ENCODE peak calls at places on chromosome 5, in nine cellular contexts. S is HTR-8/SVneo; C is stromal cell of bone marrow; I is ovary; L is C1 segment of cervical spinal cord; X is progenitor cell of endocrine pancreas; U is HuH-7; Q is activated CD4-positive, alpha-beta T cell treated with anti-CD3 and anti-CD28 coated beads, Interleukin-2, amount 50 U/mL, for 1 hour; B is iris pigment epithelial cell. J is an unnamed sample.
A peak's percentile ranks its signal among the peaks of the same experiment; 100 is the strongest.

GRCh38 chr5:55572600-55572999 is 37.8 kb upstream of the PLPP1 start:
- DNase-seq in S (no peak), C (no peak), I (no peak), L (no peak), X (no peak), U (no peak), Q (no peak), B (no peak), J (no peak)

GRCh38 chr5:74357827-74358226 is 282.7 kb downstream of the ENC1 start:
- DNase-seq in S (peak; percentile 17), C (no peak), I (no peak), L (no peak), X (no peak), U (no peak), Q (no peak), B (peak; percentile 5), J (no peak)

GRCh38 chr5:171306785-171307591 is 2.1 kb upstream of the TLX3 start:
- DNase-seq in S (no peak), C (no peak), I (no peak), L (no peak), X (no peak), U (no peak), Q (no peak), B (no peak), J (no peak)

GRCh38 chr5:117131048-117131679 is 556.5 kb upstream of the SEMA6A start:
- DNase-seq in S (no peak), C (no peak), I (no peak), L (no peak), X (no peak), U (no peak), Q (no peak), B (no peak), J (no peak)

GRCh38 chr5:14577079-14577725 is 4.4 kb upstream of the OTULINL start:
- DNase-seq in S (no peak), C (no peak), I (no peak), L (no peak), X (no peak), U (no peak), Q (no peak), B (no peak), J (no peak)

GRCh38 chr5:175826980-175827379 is 44.4 kb upstream of the CPLX2 start:
- DNase-seq in S (no peak), C (no peak), I (no peak), L (no peak), X (no peak), U (no peak), Q (no peak), B (no peak), J (peak; percentile 46)

GRCh38 chr5:150263801-150264621 is 25.6 kb downstream of the CAMK2A start:
- DNase-seq in S (peak; percentile 77), C (peak; percentile 72), I (no peak), L (no peak), X (no peak), U (no peak), Q (no peak), B (peak; percentile 87), J (peak; percentile 77)

GRCh38 chr5:176671890-176672615 is 24.8 kb downstream of the TSPAN17 start:
- DNase-seq in S (no peak), C (no peak), I (no peak), L (no peak), X (no peak), U (no peak), Q (no peak), B (no peak), J (no peak)

GRCh38 chr5:134435525-134435924 is 23.8 kb upstream of the CDKN2AIPNL start:
- DNase-seq in S (no peak), C (peak; percentile 66), I (no peak), L (no peak), X (no peak), U (no peak), Q (no peak), B (peak; percentile 77), J (no peak)

GRCh38 chr5:74576941-74577456 is 63.5 kb downstream of the ENC1 start:
- DNase-seq in S (peak; percentile 36), C (peak; percentile 57), I (no peak), L (no peak), X (no peak), U (no peak), Q (no peak), B (peak; percentile 86), J (no peak)

GRCh38 chr5:147382776-147383175 is 127.1 kb downstream of the DPYSL3 start:
- DNase-seq in S (no peak), C (no peak), I (no peak), L (no peak), X (no peak), U (no peak), Q (no peak), B (no peak), J (no peak)

GRCh38 chr5:173413476-173413982 is 85.3 kb upstream of the STC2 start:
- DNase-seq in S (no peak), C (no peak), I (no peak), L (no peak), X (no peak), U (no peak), Q (no peak), B (no peak), J (no peak)

GRCh38 chr5:177473461-177473991 is at the start of gene DBN1:
- DNase-seq in S (no peak), C (no peak), I (peak; percentile 76), L (peak; percentile 55), X (peak; percentile 54), U (peak; percentile 84), Q (no peak), B (peak; percentile 62), J (peak; percentile 44)

GRCh38 chr5:140827704-140828401 is at the start of gene PCDHA6:
- DNase-seq in S (peak; percentile 32), C (no peak), I (no peak), L (no peak), X (no peak), U (no peak), Q (no peak), B (peak; percentile 6), J (no peak)

GRCh38 chr5:141084487-141084989 is 9.9 kb upstream of the PCDHB2 start:
- DNase-seq in S (peak; percentile 76), C (peak; percentile 40), I (peak; percentile 54), L (peak; percentile 36), X (no peak), U (peak; percentile 52), Q (peak; percentile 30), B (peak; percentile 22), J (peak; percentile 59)

GRCh38 chr5:65766159-65766558 is 44.2 kb downstream of the NLN start:
- DNase-seq in S (no peak), C (no peak), I (no peak), L (no peak), X (no peak), U (no peak), Q (no peak), B (no peak), J (no peak)

GRCh38 chr5:151005187-151005974 is 15.0 kb upstream of the GPX3 start:
- DNase-seq in S (no peak), C (no peak), I (peak; percentile 73), L (no peak), X (no peak), U (no peak), Q (no peak), B (no peak), J (no peak)